ENCODE peak calls at places on chromosomes 12 and 14, in six cellular contexts. N is PC-3; V is K562; F is CD8-positive, alpha-beta T cell; C is heart right ventricle; S is esophagus muscularis mucosa. U is an unnamed sample.

GRCh38 chr14:35287481-35288013 is 4.6 kb upstream of the PSMA6 start:
- DNase-seq in F (no peak), N (no peak), V (peak; percentile 32), S (no peak), C (no peak), U (no peak)

GRCh38 chr12:29639893-29640495 is 142.5 kb upstream of the OVCH1 start:
- DNase-seq in N (no peak), S (no peak), F (no peak), V (no peak), C (no peak), U (no peak)

GRCh38 chr12:68813242-68813593 is 5.2 kb downstream of the MDM2 start:
- DNase-seq in S (no peak), F (no peak), V (no peak), N (no peak), C (no peak), U (no peak)

GRCh38 chr12:50922820-50923219 is 29.5 kb upstream of the HIGD1C start:
- DNase-seq in S (no peak), F (no peak), V (no peak), N (no peak), C (no peak), U (no peak)

GRCh38 chr14:104557766-104558165 is 21.8 kb upstream of the C14orf180 start:
- DNase-seq in N (no peak), C (no peak), V (no peak), S (no peak), F (no peak), U (peak; percentile 26)

GRCh38 chr12:6530576-6531260 is 3.6 kb upstream of the GAPDH start:
- DNase-seq in S (no peak), N (no peak), C (no peak), F (no peak), V (no peak), U (no peak)

GRCh38 chr14:30874999-30875787 is 834 bp downstream of the COCH start:
- DNase-seq in F (no peak), V (peak; percentile 34), S (no peak), C (peak; percentile 17), N (no peak), U (peak; percentile 52)

GRCh38 chr12:76144253-76144564 is 59.7 kb upstream of the NAP1L1 start:
- DNase-seq in S (no peak), C (no peak), N (peak; percentile 32), F (peak; percentile 25), V (no peak), U (no peak)

GRCh38 chr12:85823436-85824179 is 12.6 kb downstream of the RASSF9 start:
- DNase-seq in F (no peak), C (no peak), S (no peak), N (peak; percentile 72), V (no peak), U (no peak)

GRCh38 chr12:131282292-131283080 is 328.8 kb downstream of the ADGRD1 start:
- DNase-seq in F (no peak), N (no peak), S (no peak), C (no peak), V (no peak), U (no peak)

GRCh38 chr14:58788655-58789054 is 150.9 kb downstream of the DACT1 start:
- DNase-seq in S (peak; percentile 70), F (no peak), C (no peak), N (no peak), V (no peak), U (no peak)

GRCh38 chr14:67413806-67414769 is 2.1 kb upstream of the PLEK2 start:
- DNase-seq in F (no peak), S (no peak), C (no peak), N (peak; percentile 95), V (peak; percentile 56), U (no peak)

GRCh38 chr14:102935756-102936155 is 13.3 kb downstream of the AMN start:
- DNase-seq in S (no peak), C (no peak), F (no peak), V (no peak), N (no peak), U (no peak)

GRCh38 chr14:36105401-36105800 is 71.1 kb downstream of the PTCSC3 start:
- DNase-seq in N (peak; percentile 61), C (no peak), F (no peak), V (peak; percentile 6), S (no peak), U (no peak)

GRCh38 chr14:30656190-30656632 is 34.1 kb downstream of the SCFD1 start:
- DNase-seq in V (peak; percentile 13), C (no peak), N (peak; percentile 57), S (no peak), F (peak; percentile 24), U (no peak)

GRCh38 chr12:75270157-75270556 is 60.0 kb downstream of the CAPS2 start:
- DNase-seq in F (no peak), N (peak; percentile 82), V (no peak), C (no peak), S (no peak), U (no peak)

GRCh38 chr12:64806593-64806992 is 17.9 kb upstream of the TBC1D30 start:
- DNase-seq in N (peak; percentile 94), V (no peak), C (no peak), S (no peak), F (no peak), U (no peak)

GRCh38 chr12:32149489-32149888 is 42.8 kb downstream of the BICD1 start:
- DNase-seq in S (no peak), N (no peak), V (no peak), C (no peak), F (no peak), U (no peak)

GRCh38 chr14:105841022-105842009 is 314.9 kb downstream of the TMEM121 start:
- DNase-seq in C (no peak), V (no peak), F (no peak), S (no peak), N (no peak), U (no peak)

GRCh38 chr12:96193725-96194571 is at the start of gene ELK3:
- DNase-seq in N (peak; percentile 74), S (no peak), V (peak; percentile 77), F (peak; percentile 58), C (peak; percentile 78), U (peak; percentile 53)

GRCh38 chr12:89363084-89363483 is 10.8 kb upstream of the DUSP6 start:
- DNase-seq in F (no peak), C (no peak), N (no peak), S (no peak), V (no peak), U (no peak)

GRCh38 chr12:49962861-49963765 is 1.4 kb downstream of the AQP5 start:
- DNase-seq in F (no peak), S (no peak), C (peak; percentile 77), N (peak; percentile 91), V (no peak), U (no peak)

GRCh38 chr14:32109676-32110075 is 32.6 kb downstream of the ARHGAP5 start:
- DNase-seq in C (no peak), S (no peak), V (no peak), N (no peak), F (no peak), U (no peak)

GRCh38 chr12:77104281-77104680 is 38.9 kb upstream of the E2F7 start:
- DNase-seq in S (no peak), F (no peak), V (no peak), C (no peak), N (no peak), U (no peak)

GRCh38 chr14:74109369-74109768 is 24.6 kb downstream of the LIN52 start:
- DNase-seq in V (no peak), S (no peak), F (no peak), C (no peak), N (no peak), U (no peak)

GRCh38 chr14:105474478-105475268 is at the start of gene CRIP2:
- DNase-seq in C (peak; percentile 78), N (peak; percentile 50), V (peak; percentile 83), F (no peak), S (no peak), U (no peak)

GRCh38 chr14:55430024-55430690 is 10.3 kb downstream of the TBPL2 start:
- DNase-seq in S (no peak), N (peak; percentile 97), V (peak; percentile 58), F (peak; percentile 47), C (no peak), U (no peak)

GRCh38 chr12:54279632-54280400 is at the start of gene CBX5:
- DNase-seq in F (peak; percentile 100), V (peak; percentile 99), S (peak; percentile 100), C (peak; percentile 98), N (peak; percentile 99), U (peak; percentile 100)

GRCh38 chr12:106303202-106303820 is 778 bp downstream of the TCP11L2 start:
- DNase-seq in S (peak; percentile 96), C (peak; percentile 93), N (peak; percentile 67), F (peak; percentile 98), V (peak; percentile 46), U (peak; percentile 82)
- H3K4me1 ChIP-seq in S (peaks cover 66% of the 10 kb centered on the region), C (peaks cover 81% of the 10 kb centered on the region), N (peaks cover 48% of the 10 kb centered on the region), F (peaks cover 50% of the 10 kb centered on the region), V (peaks cover 19% of the 10 kb centered on the region), U (peaks cover 77% of the 10 kb centered on the region)

GRCh38 chr12:122852336-122853275 is 17.3 kb downstream of the HIP1R start:
- DNase-seq in N (no peak), C (no peak), F (peak; percentile 5), V (no peak), S (no peak), U (no peak)

GRCh38 chr12:122850048-122850445 is 14.8 kb downstream of the HIP1R start:
- DNase-seq in S (no peak), F (peak; percentile 17), V (no peak), N (no peak), C (no peak), U (peak; percentile 38)

GRCh38 chr12:122850695-122851350 is 15.6 kb downstream of the HIP1R start:
- DNase-seq in S (no peak), F (peak; percentile 12), C (no peak), V (no peak), N (peak; percentile 27), U (peak; percentile 30)

GRCh38 chr12:122853582-122854245 is 18.5 kb downstream of the HIP1R start:
- DNase-seq in S (no peak), V (no peak), N (no peak), C (no peak), F (peak; percentile 13), U (peak; percentile 43)

GRCh38 chr12:122851820-122852219 is 16.6 kb downstream of the HIP1R start:
- DNase-seq in V (no peak), C (no peak), S (no peak), F (peak; percentile 0), N (peak; percentile 94), U (peak; percentile 59)
- H3K36me3 ChIP-seq in V (peaks cover 3% of the 10 kb centered on the region), C (no peaks in the 10 kb centered on the region), S (no peaks in the 10 kb centered on the region), F (peaks cover 32% of the 10 kb centered on the region), N (no peaks in the 10 kb centered on the region), U (no peaks in the 10 kb centered on the region)

GRCh38 chr12:47874316-47874715 is 30.5 kb downstream of the VDR start:
- DNase-seq in S (no peak), V (no peak), F (no peak), C (no peak), N (no peak), U (no peak)
- TF ChIP-seq CTCF in S (no peak), V (no peak), F (no peak), C (no peak), N (no peak), U (no peak)

DNA sequence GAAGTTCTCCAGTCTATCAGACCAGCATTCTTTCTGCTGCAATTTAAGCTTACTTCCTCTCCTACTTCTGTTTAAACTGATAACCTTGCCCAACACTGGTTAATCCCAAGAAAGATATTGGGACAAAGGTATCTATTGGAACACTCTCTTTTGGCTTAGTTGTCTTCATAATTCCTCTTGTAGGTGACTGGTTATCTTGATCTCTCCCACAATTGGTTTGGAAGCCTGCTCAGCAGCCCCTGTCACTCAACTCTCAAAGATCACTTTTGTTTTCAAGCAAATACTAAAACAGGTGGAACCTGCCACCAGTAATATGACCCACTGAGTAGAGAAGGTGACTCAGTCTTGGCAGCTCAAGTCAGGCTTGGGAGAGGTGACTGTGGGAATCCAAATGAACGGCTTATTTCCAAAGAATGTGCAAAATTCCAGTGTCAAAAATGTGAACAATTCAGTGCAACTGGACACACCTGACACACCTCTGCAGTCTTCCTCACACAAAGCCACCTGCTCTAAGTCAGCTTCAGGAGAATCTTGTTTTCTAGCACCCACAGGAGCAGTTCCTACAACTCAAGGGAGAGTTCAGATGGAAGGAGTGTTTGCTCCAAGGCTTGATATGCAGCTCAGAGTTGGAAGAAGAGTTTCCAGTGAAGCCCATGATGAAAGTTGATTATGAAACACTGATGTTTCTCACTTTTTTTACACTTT is 83.2 kb upstream of the SLC38A2 start:
- DNase-seq in F (no peak), V (no peak), N (peak; percentile 97), C (no peak), S (no peak), U (no peak)
- H3K4me1 ChIP-seq in F (peaks cover 62% of the 10 kb centered on the region), V (peaks cover 4% of the 10 kb centered on the region), N (peaks cover 57% of the 10 kb centered on the region), C (peaks cover 35% of the 10 kb centered on the region), S (peaks cover 8% of the 10 kb centered on the region), U (peaks cover 47% of the 10 kb centered on the region)